ENCODE peak calls at places on chromosomes 12 and 14, in seven cellular contexts. U is H1, M is H9, F is mesendoderm, E is neuronal stem cell, A is IMR-90, R is mesenchymal stem cell. Z is an unnamed sample.

GRCh38 chr12:102990419-102990818 is 32.9 kb downstream of the ASCL1 start:
- DNase-seq in A (no peak), U (no peak), R (no peak), F (peak; percentile 45), M (peak; percentile 46), E (no peak), Z (no peak)

GRCh38 chr14:99604766-99605298 is 825 bp upstream of the CCDC85C start:
- DNase-seq in F (peak; percentile 63), M (no peak), R (peak; percentile 61), E (no peak), U (no peak), A (peak; percentile 33), Z (peak; percentile 36)

GRCh38 chr12:1444142-1444516 is 150.3 kb downstream of the FBXL14 start:
- DNase-seq in E (no peak), U (no peak), R (no peak), M (no peak), F (no peak), A (no peak), Z (peak; percentile 57)

GRCh38 chr12:47938093-47938492 is 25.3 kb upstream of the TMEM106C start:
- DNase-seq in E (no peak), M (no peak), A (peak; percentile 56), U (no peak), R (peak; percentile 78), F (no peak), Z (no peak)

GRCh38 chr14:36662543-36663403 is 1.1 kb downstream of the PAX9 start:
- DNase-seq in R (peak; percentile 45), F (peak; percentile 68), M (peak; percentile 59), U (peak; percentile 77), E (no peak), A (no peak), Z (no peak)

GRCh38 chr14:101024686-101025085 is 121.2 kb upstream of the RTL1 start:
- DNase-seq in R (no peak), F (no peak), U (no peak), M (no peak), E (no peak), A (no peak), Z (no peak)

GRCh38 chr12:52228366-52228765 is 4.7 kb upstream of the KRT7 start:
- DNase-seq in U (no peak), F (no peak), M (no peak), A (no peak), E (no peak), R (no peak), Z (peak; percentile 56)

GRCh38 chr12:127893875-127894635 is 372.9 kb upstream of the TMEM132C start:
- DNase-seq in A (no peak), U (peak; percentile 50), E (no peak), M (peak; percentile 59), F (peak; percentile 74), R (no peak), Z (no peak)

GRCh38 chr12:10720974-10721565 is 2.1 kb downstream of the YBX3 start:
- DNase-seq in E (no peak), M (no peak), R (peak; percentile 27), F (peak; percentile 15), U (no peak), A (no peak), Z (no peak)

GRCh38 chr12:16218934-16219718 is 58.4 kb downstream of the SLC15A5 start:
- DNase-seq in U (no peak), A (no peak), F (no peak), E (no peak), R (no peak), M (no peak), Z (no peak)

GRCh38 chr12:120367252-120367923 is 1.6 kb downstream of the MSI1 start:
- DNase-seq in E (peak; percentile 49), U (peak; percentile 79), A (no peak), F (peak; percentile 85), R (no peak), M (peak; percentile 77), Z (no peak)

GRCh38 chr14:101456246-101457159 is 104.8 kb upstream of the DIO3 start:
- DNase-seq in R (no peak), U (peak; percentile 51), F (peak; percentile 73), M (peak; percentile 68), E (peak; percentile 20), A (no peak), Z (no peak)

GRCh38 chr12:68037616-68038255 is 48.5 kb downstream of the IFNG-AS1 start:
- DNase-seq in U (no peak), M (no peak), A (no peak), F (no peak), R (no peak), E (no peak), Z (no peak)

GRCh38 chr14:46048127-46048526 is 603.5 kb downstream of the RPL10L start:
- DNase-seq in R (peak; percentile 76), M (peak; percentile 76), A (peak; percentile 18), E (peak; percentile 33), F (peak; percentile 96), U (peak; percentile 58), Z (no peak)

GRCh38 chr12:105444050-105444808 is 113.7 kb downstream of the C12orf75 start:
- DNase-seq in M (no peak), A (peak; percentile 42), F (no peak), U (no peak), R (no peak), E (no peak), Z (peak; percentile 69)

GRCh38 chr12:3097836-3098235 is 20.7 kb downstream of the TSPAN9 start:
- DNase-seq in R (no peak), F (no peak), U (no peak), E (no peak), M (peak; percentile 26), A (no peak), Z (no peak)

GRCh38 chr14:101124860-101125259 is 221.3 kb upstream of the RTL1 start:
- DNase-seq in A (no peak), R (no peak), U (no peak), E (no peak), M (no peak), F (no peak), Z (no peak)

GRCh38 chr12:2833327-2833726 is 1.5 kb downstream of the NRIP2 start:
- DNase-seq in F (no peak), A (no peak), R (no peak), U (no peak), E (no peak), M (no peak), Z (no peak)

GRCh38 chr12:127101086-127101485 is 1165.9 kb upstream of the TMEM132C start:
- DNase-seq in R (no peak), A (no peak), U (no peak), E (no peak), M (no peak), F (no peak), Z (no peak)

GRCh38 chr14:64541261-64541970 is 875 bp downstream of the HSPA2 start:
- DNase-seq in E (no peak), A (no peak), M (no peak), R (no peak), F (peak; percentile 22), U (peak; percentile 60), Z (peak; percentile 56)

GRCh38 chr14:98114122-98114895 is 1157.7 kb downstream of the BCL11B start:
- DNase-seq in U (no peak), F (peak; percentile 58), A (no peak), R (no peak), E (no peak), M (no peak), Z (no peak)

GRCh38 chr14:68554231-68554630 is 238.6 kb downstream of the ZFP36L1 start:
- DNase-seq in R (no peak), F (no peak), M (peak; percentile 8), A (no peak), E (no peak), U (no peak), Z (no peak)

GRCh38 chr14:35927727-35928126 is 101.6 kb downstream of the BRMS1L start:
- DNase-seq in F (no peak), E (no peak), M (no peak), U (no peak), A (no peak), R (no peak), Z (peak; percentile 37)

GRCh38 chr14:73462078-73462715 is 3.9 kb upstream of the NUMB start:
- DNase-seq in E (no peak), R (peak; percentile 50), A (peak; percentile 43), U (no peak), M (no peak), F (peak; percentile 29), Z (no peak)

GRCh38 chr12:11917501-11917900 is 153.2 kb upstream of the BCL2L14 start:
- DNase-seq in F (peak; percentile 84), M (no peak), R (no peak), U (no peak), A (no peak), E (no peak), Z (no peak)

GRCh38 chr14:68466491-68466977 is 326.3 kb downstream of the ZFP36L1 start:
- DNase-seq in E (no peak), M (no peak), R (peak; percentile 70), U (no peak), A (peak; percentile 92), F (no peak), Z (peak; percentile 89)

GRCh38 chr14:51692646-51693045 is 40.9 kb downstream of the FRMD6 start:
- DNase-seq in U (no peak), E (no peak), A (peak; percentile 47), F (no peak), R (no peak), M (no peak), Z (no peak)
- H3K18ac ChIP-seq in U (no peak overlapping the region), E (no peak overlapping the region), A (no peak overlapping the region), F (no peak overlapping the region), R (no peak overlapping the region), M (no peak overlapping the region), Z (no peak overlapping the region)

DNA sequence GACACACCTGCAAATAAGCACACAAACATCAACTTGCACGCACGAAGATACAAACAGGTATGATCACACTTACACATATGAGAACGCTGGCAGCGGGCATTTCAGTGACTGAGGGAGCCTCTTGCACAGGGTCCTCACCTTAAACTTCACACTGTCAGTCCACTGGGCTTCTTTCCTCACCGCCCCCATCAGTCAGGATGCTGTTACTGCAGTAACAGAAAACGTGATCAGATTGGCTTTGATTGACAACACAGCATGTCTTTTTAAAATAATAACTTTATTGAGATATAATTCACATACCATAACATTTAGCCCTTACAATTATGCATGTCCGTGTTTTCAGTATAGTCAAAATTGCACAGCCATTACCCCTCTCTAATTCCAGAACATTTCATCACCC is 8.2 kb downstream of the CCDC197 start:
- DNase-seq in F (peak; percentile 31), R (no peak), E (no peak), U (no peak), A (no peak), M (no peak), Z (peak; percentile 13)
- H3K18ac ChIP-seq in F (no peak overlapping the region), R (no peak overlapping the region), E (no peak overlapping the region), U (no peak overlapping the region), A (no peak overlapping the region), M (no peak overlapping the region), Z (no peak overlapping the region)

DNA sequence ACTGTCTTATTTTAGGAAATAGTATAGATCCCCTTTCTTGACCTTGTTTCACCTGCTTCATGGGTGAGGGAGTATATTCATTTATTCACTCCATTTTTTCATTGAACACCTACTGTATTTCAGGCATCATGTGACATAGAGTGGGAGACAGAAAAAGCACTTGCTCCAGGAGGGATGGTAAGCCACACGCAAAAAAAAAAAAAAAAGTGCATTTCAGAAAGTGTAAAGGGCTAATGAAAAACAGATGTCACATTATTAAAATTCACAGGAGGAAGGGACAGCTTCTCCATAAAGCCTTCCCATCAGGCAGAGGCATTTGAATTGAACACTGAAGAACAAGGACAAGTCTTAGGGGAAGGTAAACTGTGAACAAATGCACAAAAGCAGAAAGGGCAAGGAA is 7.5 kb downstream of the SLC8A3 start:
- DNase-seq in M (no peak), U (no peak), R (no peak), A (no peak), E (no peak), F (no peak), Z (no peak)
- H3K18ac ChIP-seq in M (no peak overlapping the region), U (no peak overlapping the region), R (no peak overlapping the region), A (no peak overlapping the region), E (no peak overlapping the region), F (no peak overlapping the region), Z (no peak overlapping the region)

GRCh38 chr12:108820700-108821406 is 36.5 kb downstream of the SSH1 start:
- DNase-seq in M (no peak), F (no peak), R (peak; percentile 54), U (no peak), A (no peak), E (no peak), Z (no peak)
- H3K18ac ChIP-seq in M (no peak overlapping the region), F (no peak overlapping the region), R (peak overlapping the region; percentile 67), U (no peak overlapping the region), A (peak overlapping the region; percentile 6), E (no peak overlapping the region), Z (no peak overlapping the region)